ENCODE peak calls at places on chromosome 5, in five cellular contexts. O is CD8-positive, alpha-beta memory T cell; D is AG09309; Z is SJCRH30; H is iPS DF 6.9. B is an unnamed sample.

GRCh38 chr5:68685861-68686260 is 408.0 kb upstream of the SLC30A5 start:
- DNase-seq in O (no peak), D (no peak), Z (no peak), H (no peak), B (no peak)

GRCh38 chr5:139845846-139846681 is 50.5 kb downstream of the PSD2 start:
- DNase-seq in O (no peak), D (no peak), Z (no peak), H (no peak), B (no peak)

GRCh38 chr5:135086326-135086725 is 52.3 kb upstream of the PITX1 start:
- DNase-seq in O (no peak), D (no peak), Z (no peak), H (no peak), B (no peak)

GRCh38 chr5:147346006-147346561 is 111.3 kb downstream of the STK32A start:
- DNase-seq in O (no peak), D (no peak), Z (no peak), H (no peak), B (no peak)

GRCh38 chr5:57102905-57103255 is 71.0 kb upstream of the GPBP1 start:
- DNase-seq in O (no peak), D (no peak), Z (no peak), H (no peak), B (no peak)

GRCh38 chr5:27125856-27126255 is 87.5 kb upstream of the CDH9 start:
- DNase-seq in O (no peak), D (no peak), Z (no peak), H (no peak), B (no peak)

GRCh38 chr5:148261221-148261620 is 7.4 kb upstream of the SPINK13 start:
- DNase-seq in O (no peak), D (no peak), Z (no peak), H (no peak), B (no peak)

GRCh38 chr5:4246447-4246846 is 650.8 kb downstream of the IRX1 start:
- DNase-seq in O (no peak), D (no peak), Z (no peak), H (no peak), B (no peak)

GRCh38 chr5:113059232-113059805 is 82.7 kb downstream of the DCP2 start:
- DNase-seq in O (no peak), D (no peak), Z (peak; percentile 47), H (no peak), B (no peak)

GRCh38 chr5:145903862-145904261 is 31.0 kb upstream of the GRXCR2 start:
- DNase-seq in O (no peak), D (peak; percentile 79), Z (no peak), H (no peak), B (no peak)

GRCh38 chr5:172370648-172371248 is 83.6 kb downstream of the SH3PXD2B start:
- DNase-seq in O (no peak), D (no peak), Z (peak; percentile 53), H (peak; percentile 54), B (no peak)

GRCh38 chr5:65796269-65796668 is 74.3 kb downstream of the NLN start:
- DNase-seq in O (no peak), D (no peak), Z (no peak), H (no peak), B (no peak)

GRCh38 chr5:124858612-124859011 is 112.2 kb upstream of the ZNF608 start:
- DNase-seq in O (no peak), D (no peak), Z (no peak), H (no peak), B (no peak)

GRCh38 chr5:59041355-59041754 is 458.5 kb downstream of the RAB3C start:
- DNase-seq in O (no peak), D (no peak), Z (no peak), H (no peak), B (no peak)

GRCh38 chr5:61919920-61920319 is 386.1 kb upstream of the KIF2A start:
- DNase-seq in O (no peak), D (no peak), Z (no peak), H (no peak), B (no peak)

GRCh38 chr5:62093981-62094380 is 212.0 kb upstream of the KIF2A start:
- DNase-seq in O (no peak), D (no peak), Z (no peak), H (no peak), B (no peak)

GRCh38 chr5:97162045-97162444 is 19.6 kb upstream of the LIX1 start:
- DNase-seq in O (peak; percentile 12), D (peak; percentile 44), Z (peak; percentile 55), H (peak; percentile 45), B (peak; percentile 68)

GRCh38 chr5:1415059-1415425 is 30.2 kb downstream of the SLC6A3 start:
- DNase-seq in O (no peak), D (no peak), Z (no peak), H (no peak), B (no peak)

GRCh38 chr5:36090033-36090432 is 23.4 kb upstream of the UGT3A2 start:
- DNase-seq in O (no peak), D (no peak), Z (peak; percentile 64), H (peak; percentile 64), B (no peak)

GRCh38 chr5:150058480-150059126 is 27.8 kb downstream of the CSF1R start:
- DNase-seq in O (no peak), D (no peak), Z (peak; percentile 66), H (no peak), B (no peak)

GRCh38 chr5:69329905-69330489 is 2.6 kb downstream of the CCDC125 start:
- DNase-seq in O (no peak), D (no peak), Z (no peak), H (no peak), B (no peak)

GRCh38 chr5:142508027-142508426 is 177.9 kb downstream of the FGF1 start:
- DNase-seq in O (no peak), D (no peak), Z (no peak), H (no peak), B (peak; percentile 52)

GRCh38 chr5:14871084-14871572 is 450 bp downstream of the ANKH start:
- DNase-seq in O (peak; percentile 8), D (no peak), Z (peak; percentile 3), H (no peak), B (peak; percentile 30)

GRCh38 chr5:139644646-139645494 is 3.3 kb upstream of the CXXC5 start:
- DNase-seq in O (no peak), D (no peak), Z (no peak), H (no peak), B (no peak)

GRCh38 chr5:150180241-150181027 is 9.4 kb upstream of the SLC6A7 start:
- DNase-seq in O (no peak), D (no peak), Z (no peak), H (no peak), B (peak; percentile 91)

GRCh38 chr5:154236-154635 is 37.1 kb upstream of the LRRC14B start:
- DNase-seq in O (no peak), D (no peak), Z (peak; percentile 30), H (no peak), B (peak; percentile 42)

GRCh38 chr5:140408750-140409241 is 7.2 kb downstream of the ANKHD1 start:
- DNase-seq in O (no peak), D (no peak), Z (no peak), H (no peak), B (no peak)

DNA sequence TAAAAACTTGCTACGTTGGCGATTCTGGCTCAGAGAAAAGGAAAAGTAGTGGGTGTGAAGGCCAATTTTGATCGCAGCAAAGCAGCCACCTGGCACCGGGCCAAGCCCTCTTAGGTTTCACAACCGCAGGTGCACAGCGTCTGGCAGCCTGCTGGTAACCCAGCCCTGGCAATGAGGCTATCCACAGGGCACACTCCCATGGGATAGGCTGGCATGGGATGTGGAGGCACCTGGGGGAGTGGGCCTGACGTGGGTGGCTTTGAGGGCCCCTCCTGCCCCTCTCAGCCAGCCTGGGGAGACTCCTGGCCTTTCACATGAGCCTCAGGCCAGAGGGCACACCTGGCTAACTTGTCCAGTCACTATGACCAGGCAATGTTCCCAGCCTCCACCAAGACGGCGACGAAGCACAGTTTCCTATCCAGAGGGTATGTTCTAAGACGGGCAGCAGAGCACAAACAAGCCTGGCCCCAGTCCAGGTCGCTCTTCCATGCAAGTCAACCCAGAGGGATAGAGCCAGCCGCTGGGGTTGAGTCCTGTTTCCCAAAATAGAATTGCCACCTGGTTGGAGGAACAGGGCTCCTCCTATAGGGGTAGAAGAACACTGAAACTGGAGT is 19.0 kb downstream of the CMBL start:
- DNase-seq in O (peak; percentile 6), D (no peak), Z (peak; percentile 39), H (no peak), B (peak; percentile 92)
- H3K4me3 ChIP-seq in O (no peak overlapping the region), D (no peak overlapping the region), Z (no peak overlapping the region), H (no peak overlapping the region), B (no peak overlapping the region)

GRCh38 chr5:42522783-42523182 is 99.5 kb downstream of the GHR start:
- DNase-seq in O (no peak), D (no peak), Z (no peak), H (no peak), B (no peak)
- H3K4me3 ChIP-seq in O (no peak overlapping the region), D (no peak overlapping the region), Z (no peak overlapping the region), H (no peak overlapping the region), B (no peak overlapping the region)

DNA sequence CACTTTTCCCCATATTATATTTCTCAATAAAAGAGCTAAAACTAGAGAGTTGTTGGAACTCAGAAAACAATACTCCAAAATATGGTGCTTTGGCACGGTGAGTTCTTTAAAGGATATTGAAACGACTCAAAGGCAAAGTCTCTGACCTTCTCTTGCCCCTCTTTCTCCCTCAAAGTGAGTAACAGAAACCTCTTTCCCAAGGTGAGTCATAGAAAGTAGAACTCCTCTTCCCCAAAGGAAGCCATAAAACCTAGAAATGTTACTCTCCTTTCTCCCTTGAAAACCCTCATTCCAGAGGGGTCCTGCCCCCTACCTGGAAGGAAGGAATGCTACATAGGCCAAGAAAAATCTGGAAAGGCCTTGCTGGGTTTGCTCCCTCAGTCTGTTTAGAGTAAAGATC is 47.5 kb downstream of the RAPGEF6 start:
- DNase-seq in O (no peak), D (no peak), Z (no peak), H (no peak), B (no peak)
- H3K4me3 ChIP-seq in O (no peak overlapping the region), D (no peak overlapping the region), Z (no peak overlapping the region), H (no peak overlapping the region), B (no peak overlapping the region)

GRCh38 chr5:98309785-98310566 is 463.5 kb upstream of the RGMB start:
- DNase-seq in O (no peak), D (peak; percentile 91), Z (peak; percentile 66), H (peak; percentile 39), B (no peak)
- H3K4me3 ChIP-seq in O (no peak overlapping the region), D (peak overlapping the region; percentile 18), Z (peak overlapping the region; percentile 30), H (no peak overlapping the region), B (no peak overlapping the region)

GRCh38 chr5:11300736-11301135 is 539.7 kb upstream of the DAP start:
- DNase-seq in O (no peak), D (no peak), Z (no peak), H (no peak), B (no peak)
- H3K4me3 ChIP-seq in O (no peak overlapping the region), D (no peak overlapping the region), Z (no peak overlapping the region), H (no peak overlapping the region), B (no peak overlapping the region)

DNA sequence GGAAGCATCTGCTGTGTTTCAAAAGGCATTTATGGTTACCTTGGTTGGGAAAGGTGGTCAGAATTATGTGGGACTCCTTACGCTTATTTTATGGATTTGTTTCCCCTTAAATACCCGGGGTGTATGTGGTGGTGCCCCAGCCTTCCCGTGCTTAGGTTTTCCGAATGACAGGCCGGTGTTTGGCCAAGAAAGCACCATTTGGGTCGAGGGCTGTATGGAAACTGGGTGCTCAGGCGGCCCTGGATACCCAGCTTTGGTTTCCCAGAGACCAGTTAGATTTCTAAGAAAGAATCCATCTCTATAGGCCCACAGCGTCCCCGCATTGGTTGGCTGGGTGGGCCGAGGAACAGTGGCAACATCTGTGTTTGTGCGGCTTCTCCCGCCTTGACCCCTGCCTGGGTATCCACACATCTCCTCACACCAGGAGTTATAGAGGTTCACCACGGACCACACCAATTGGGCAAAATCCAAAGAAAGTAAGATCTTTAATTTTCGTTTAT is 868 bp downstream of the ARHGEF28 start:
- DNase-seq in O (no peak), D (no peak), Z (no peak), H (no peak), B (no peak)
- H3K4me3 ChIP-seq in O (no peak overlapping the region), D (peak overlapping the region; percentile 55), Z (peak overlapping the region; percentile 78), H (peak overlapping the region; percentile 54), B (no peak overlapping the region)